ENCODE peak calls at places on chromosomes 16 and 17, in four cellular contexts. G, V, Z and N are unnamed samples.

GRCh38 chr17:69818467-69818866 is 256.6 kb upstream of the KCNJ16 start:
- DNase-seq in Z (peak), G (no peak), V (no peak), N (no peak)

GRCh38 chr16:71412270-71413160 is 29.3 kb downstream of the TLE7 start:
- DNase-seq in G (peak), V (peak), Z (peak), N (peak)

GRCh38 chr16:77599793-77600415 is 122.4 kb upstream of the NUDT7 start:
- DNase-seq in V (peak), G (peak), Z (peak), N (no peak)

GRCh38 chr17:82214012-82214628 is 1.5 kb upstream of the CCDC57 start:
- DNase-seq in Z (no peak), G (no peak), V (no peak), N (no peak)

GRCh38 chr16:12901204-12901596 is 198 bp upstream of the SHISA9 start:
- DNase-seq in G (no peak), V (no peak), Z (no peak), N (no peak)

GRCh38 chr17:5826384-5826783 is 242.1 kb upstream of the NLRP1 start:
- DNase-seq in V (no peak), G (no peak), Z (no peak), N (no peak)

GRCh38 chr17:30981531-30982519 is 11.0 kb downstream of the RNF135 start:
- DNase-seq in Z (no peak), V (no peak), G (no peak), N (no peak)

GRCh38 chr16:14196011-14196410 is 124.9 kb downstream of the MRTFB start:
- DNase-seq in Z (peak), G (no peak), V (no peak), N (no peak)

GRCh38 chr17:37047631-37048104 is 98.9 kb downstream of the AATF start:
- DNase-seq in V (peak), G (peak), Z (peak), N (peak)

GRCh38 chr16:4693296-4693955 is at the start of gene NUDT16L1:
- DNase-seq in Z (peak), V (peak), G (peak), N (peak)

GRCh38 chr17:79739148-79740062 is 8.7 kb downstream of the ENPP7 start:
- DNase-seq in V (no peak), G (no peak), Z (no peak), N (no peak)

GRCh38 chr17:58320570-58321323 is 7.8 kb downstream of the TSPOAP1 start:
- DNase-seq in V (no peak), Z (no peak), G (no peak), N (no peak)

GRCh38 chr17:7213895-7214299 is 5.7 kb downstream of the DLG4 start:
- DNase-seq in V (no peak), Z (peak), G (peak), N (no peak)

GRCh38 chr16:66121466-66121865 is 245.0 kb upstream of the CDH5 start:
- DNase-seq in G (no peak), Z (no peak), V (no peak), N (no peak)

GRCh38 chr17:79623786-79624657 is 13.2 kb upstream of the RBFOX3 start:
- DNase-seq in V (no peak), Z (no peak), G (no peak), N (peak)

GRCh38 chr16:19014456-19014855 is 30.7 kb downstream of the TMC7 start:
- DNase-seq in V (no peak), Z (peak), G (no peak), N (no peak)

GRCh38 chr17:68512967-68513474 is 791 bp downstream of the PRKAR1A start:
- DNase-seq in V (peak), G (peak), Z (peak), N (peak)

GRCh38 chr17:8707591-8708453 is 36.8 kb downstream of the CCDC42 start:
- DNase-seq in G (no peak), Z (peak), V (no peak), N (peak)

GRCh38 chr17:72602517-72603345 is 481.9 kb downstream of the SOX9 start:
- DNase-seq in G (peak), V (peak), Z (peak), N (no peak)

GRCh38 chr16:84503751-84504395 is 586 bp downstream of the MEAK7 start:
- DNase-seq in V (peak), G (no peak), Z (no peak), N (peak)

GRCh38 chr17:17682293-17682736 is 1.1 kb downstream of the RAI1 start:
- DNase-seq in V (no peak), Z (no peak), G (peak), N (no peak)

GRCh38 chr17:42406602-42407288 is 16.3 kb downstream of the CAVIN1 start:
- DNase-seq in V (no peak), G (no peak), Z (no peak), N (no peak)

GRCh38 chr17:20074489-20074888 is 65.3 kb downstream of the SPECC1 start:
- DNase-seq in G (peak), Z (no peak), V (no peak), N (no peak)

GRCh38 chr17:688100-688989 is 26.3 kb downstream of the VPS53 start:
- DNase-seq in G (peak), Z (peak), V (no peak), N (no peak)

GRCh38 chr17:79581306-79581932 is 29.4 kb downstream of the RBFOX3 start:
- DNase-seq in V (no peak), G (no peak), Z (no peak), N (no peak)

GRCh38 chr16:1526608-1527555 is 6.6 kb upstream of the TMEM204 start:
- DNase-seq in Z (no peak), V (no peak), G (no peak), N (no peak)

GRCh38 chr16:10352262-10352661 is 33.6 kb upstream of the ATF7IP2 start:
- DNase-seq in Z (no peak), V (no peak), G (no peak), N (no peak)

GRCh38 chr16:11517926-11518325 is 68.8 kb downstream of the LITAF start:
- DNase-seq in G (no peak), V (no peak), Z (no peak), N (no peak)

GRCh38 chr16:56298948-56299602 is 107.8 kb downstream of the GNAO1 start:
- DNase-seq in G (no peak), V (no peak), Z (no peak), N (no peak)

GRCh38 chr16:68081796-68082567 is 3.2 kb upstream of the NFATC3 start:
- DNase-seq in V (no peak), Z (no peak), G (no peak), N (no peak)

GRCh38 chr16:57476546-57477410 is 9.5 kb downstream of the DOK4 start:
- DNase-seq in G (no peak), Z (no peak), V (no peak), N (no peak)

GRCh38 chr17:41777157-41777578 is 9.3 kb downstream of the JUP start:
- DNase-seq in G (no peak), Z (no peak), V (no peak), N (peak)

GRCh38 chr16:4048481-4048880 is 67.8 kb downstream of the ADCY9 start:
- DNase-seq in V (no peak), Z (no peak), G (no peak), N (no peak)

GRCh38 chr17:17921192-17922082 is 50.8 kb downstream of the TOM1L2 start:
- DNase-seq in G (no peak), Z (peak), V (peak), N (no peak)

GRCh38 chr16:85330694-85331188 is 218.5 kb upstream of the CIBAR2 start:
- DNase-seq in G (peak), Z (peak), V (peak), N (no peak)